ENCODE peak calls at places on chromosomes 2 and 18, in four cellular contexts. One of them, this sample, is unnamed.

GRCh38 chr2:163670929-163671328 is 64.9 kb downstream of the FIGN start:
- DNase-seq in Peyer's patch: no peak
- DNase-seq in neural progenitor cell: no peak
- DNase-seq in CD4-positive, CD25-positive, alpha-beta regulatory T cell: no peak
- DNase-seq in this sample: no peak

GRCh38 chr2:1831617-1831970 is 87.3 kb upstream of the PXDN start:
- DNase-seq in Peyer's patch: no peak
- DNase-seq in neural progenitor cell: no peak
- DNase-seq in CD4-positive, CD25-positive, alpha-beta regulatory T cell: no peak
- DNase-seq in this sample: no peak

GRCh38 chr2:168635065-168635577 is 167.3 kb upstream of the NOSTRIN start:
- DNase-seq in Peyer's patch: no peak
- DNase-seq in neural progenitor cell: peak; percentile 57
- DNase-seq in CD4-positive, CD25-positive, alpha-beta regulatory T cell: no peak
- DNase-seq in this sample: no peak

GRCh38 chr2:101528501-101528900 is 53.6 kb upstream of the RFX8 start:
- DNase-seq in Peyer's patch: no peak
- DNase-seq in neural progenitor cell: peak; percentile 34
- DNase-seq in CD4-positive, CD25-positive, alpha-beta regulatory T cell: no peak
- DNase-seq in this sample: no peak

GRCh38 chr2:201116959-201117734 is 1.2 kb downstream of the CFLAR start:
- DNase-seq in Peyer's patch: peak; percentile 54
- DNase-seq in neural progenitor cell: peak; percentile 5
- DNase-seq in CD4-positive, CD25-positive, alpha-beta regulatory T cell: peak; percentile 26
- DNase-seq in this sample: no peak

GRCh38 chr18:54149078-54149697 is 75.3 kb downstream of the MBD2 start:
- DNase-seq in Peyer's patch: no peak
- DNase-seq in neural progenitor cell: no peak
- DNase-seq in CD4-positive, CD25-positive, alpha-beta regulatory T cell: no peak
- DNase-seq in this sample: no peak

GRCh38 chr2:97747285-97747684 is 33.9 kb downstream of the ZAP70 start:
- DNase-seq in Peyer's patch: no peak
- DNase-seq in neural progenitor cell: no peak
- DNase-seq in CD4-positive, CD25-positive, alpha-beta regulatory T cell: no peak
- DNase-seq in this sample: no peak

GRCh38 chr2:160109939-160110673 is 47.7 kb upstream of the PLA2R1 start:
- DNase-seq in Peyer's patch: no peak
- DNase-seq in neural progenitor cell: peak; percentile 85
- DNase-seq in CD4-positive, CD25-positive, alpha-beta regulatory T cell: no peak
- DNase-seq in this sample: peak; percentile 68

GRCh38 chr2:44005831-44006230 is 10.0 kb upstream of the LRPPRC start:
- DNase-seq in Peyer's patch: no peak
- DNase-seq in neural progenitor cell: no peak
- DNase-seq in CD4-positive, CD25-positive, alpha-beta regulatory T cell: no peak
- DNase-seq in this sample: no peak

GRCh38 chr2:121519732-121520640 is 10.7 kb upstream of the RNU4ATAC start:
- DNase-seq in Peyer's patch: no peak
- DNase-seq in neural progenitor cell: peak; percentile 81
- DNase-seq in CD4-positive, CD25-positive, alpha-beta regulatory T cell: no peak
- DNase-seq in this sample: no peak

GRCh38 chr18:2905802-2906521 is 59.2 kb downstream of the EMILIN2 start:
- DNase-seq in Peyer's patch: peak; percentile 43
- DNase-seq in neural progenitor cell: peak; percentile 46
- DNase-seq in CD4-positive, CD25-positive, alpha-beta regulatory T cell: peak; percentile 20
- DNase-seq in this sample: peak; percentile 27

GRCh38 chr2:171287606-171288005 is 126.9 kb upstream of the TLK1 start:
- DNase-seq in Peyer's patch: no peak
- DNase-seq in neural progenitor cell: no peak
- DNase-seq in CD4-positive, CD25-positive, alpha-beta regulatory T cell: no peak
- DNase-seq in this sample: no peak

GRCh38 chr18:59009846-59010245 is 129.8 kb upstream of the SEC11C start:
- DNase-seq in Peyer's patch: no peak
- DNase-seq in neural progenitor cell: no peak
- DNase-seq in CD4-positive, CD25-positive, alpha-beta regulatory T cell: no peak
- DNase-seq in this sample: no peak

GRCh38 chr2:46776687-46777327 is 138.8 kb downstream of the MCFD2 start:
- DNase-seq in Peyer's patch: peak; percentile 58
- DNase-seq in neural progenitor cell: peak; percentile 75
- DNase-seq in CD4-positive, CD25-positive, alpha-beta regulatory T cell: peak; percentile 10
- DNase-seq in this sample: peak; percentile 44

GRCh38 chr2:233470839-233471238 is 95.7 kb downstream of the USP40 start:
- DNase-seq in Peyer's patch: no peak
- DNase-seq in neural progenitor cell: no peak
- DNase-seq in CD4-positive, CD25-positive, alpha-beta regulatory T cell: no peak
- DNase-seq in this sample: no peak

GRCh38 chr2:47299555-47299954 is 103.4 kb upstream of the MSH2 start:
- DNase-seq in Peyer's patch: no peak
- DNase-seq in neural progenitor cell: no peak
- DNase-seq in CD4-positive, CD25-positive, alpha-beta regulatory T cell: no peak
- DNase-seq in this sample: no peak

GRCh38 chr18:5967007-5967406 is 71.7 kb upstream of the TMEM200C start:
- DNase-seq in Peyer's patch: no peak
- DNase-seq in neural progenitor cell: no peak
- DNase-seq in CD4-positive, CD25-positive, alpha-beta regulatory T cell: no peak
- DNase-seq in this sample: no peak

GRCh38 chr18:48929951-48930713 is 20.6 kb downstream of the SMAD7 start:
- DNase-seq in Peyer's patch: no peak
- DNase-seq in neural progenitor cell: peak; percentile 53
- DNase-seq in CD4-positive, CD25-positive, alpha-beta regulatory T cell: no peak
- DNase-seq in this sample: no peak

GRCh38 chr2:118094503-118094902 is 6.2 kb downstream of the INSIG2 start:
- DNase-seq in Peyer's patch: no peak
- DNase-seq in neural progenitor cell: no peak
- DNase-seq in CD4-positive, CD25-positive, alpha-beta regulatory T cell: no peak
- DNase-seq in this sample: no peak

GRCh38 chr2:201515573-201516246 is 64.2 kb downstream of the STRADB start:
- DNase-seq in Peyer's patch: no peak
- DNase-seq in neural progenitor cell: no peak
- DNase-seq in CD4-positive, CD25-positive, alpha-beta regulatory T cell: no peak
- DNase-seq in this sample: no peak

GRCh38 chr18:74457043-74457742 is at the start of gene DIPK1C:
- DNase-seq in Peyer's patch: no peak
- DNase-seq in neural progenitor cell: peak; percentile 69
- DNase-seq in CD4-positive, CD25-positive, alpha-beta regulatory T cell: no peak
- DNase-seq in this sample: no peak

GRCh38 chr2:228658998-228659397 is 477.5 kb upstream of the SPHKAP start:
- DNase-seq in Peyer's patch: no peak
- DNase-seq in neural progenitor cell: no peak
- DNase-seq in CD4-positive, CD25-positive, alpha-beta regulatory T cell: no peak
- DNase-seq in this sample: no peak

GRCh38 chr2:69514406-69514805 is 77.2 kb upstream of the NFU1 start:
- DNase-seq in Peyer's patch: no peak
- DNase-seq in neural progenitor cell: peak; percentile 78
- DNase-seq in CD4-positive, CD25-positive, alpha-beta regulatory T cell: no peak
- DNase-seq in this sample: no peak

GRCh38 chr2:107418713-107419112 is 408.0 kb upstream of the RGPD4 start:
- DNase-seq in Peyer's patch: no peak
- DNase-seq in neural progenitor cell: no peak
- DNase-seq in CD4-positive, CD25-positive, alpha-beta regulatory T cell: no peak
- DNase-seq in this sample: no peak

GRCh38 chr2:239760596-239760995 is 264.5 kb downstream of the NDUFA10 start:
- DNase-seq in Peyer's patch: no peak
- DNase-seq in neural progenitor cell: no peak
- DNase-seq in CD4-positive, CD25-positive, alpha-beta regulatory T cell: no peak
- DNase-seq in this sample: no peak

GRCh38 chr2:176956791-176957190 is 255.8 kb upstream of the HNRNPA3 start:
- DNase-seq in Peyer's patch: no peak
- DNase-seq in neural progenitor cell: no peak
- DNase-seq in CD4-positive, CD25-positive, alpha-beta regulatory T cell: no peak
- DNase-seq in this sample: no peak

GRCh38 chr2:181948227-181948626 is 37.4 kb upstream of the PPP1R1C start:
- DNase-seq in Peyer's patch: no peak
- DNase-seq in neural progenitor cell: no peak
- DNase-seq in CD4-positive, CD25-positive, alpha-beta regulatory T cell: no peak
- DNase-seq in this sample: no peak

GRCh38 chr2:71799013-71799575 is 345.7 kb downstream of the DYSF start:
- DNase-seq in Peyer's patch: no peak
- DNase-seq in neural progenitor cell: no peak
- DNase-seq in CD4-positive, CD25-positive, alpha-beta regulatory T cell: no peak
- DNase-seq in this sample: no peak

GRCh38 chr2:8684421-8684884 is 2.6 kb downstream of the ID2 start:
- DNase-seq in Peyer's patch: no peak
- DNase-seq in neural progenitor cell: peak; percentile 54
- DNase-seq in CD4-positive, CD25-positive, alpha-beta regulatory T cell: no peak
- DNase-seq in this sample: peak; percentile 60

GRCh38 chr2:120431386-120432292 is 85.7 kb downstream of the INHBB start:
- DNase-seq in Peyer's patch: no peak
- DNase-seq in neural progenitor cell: no peak
- DNase-seq in CD4-positive, CD25-positive, alpha-beta regulatory T cell: no peak
- DNase-seq in this sample: no peak

GRCh38 chr2:207318071-207318683 is 152.4 kb upstream of the KLF7 start:
- DNase-seq in Peyer's patch: no peak
- DNase-seq in neural progenitor cell: no peak
- DNase-seq in CD4-positive, CD25-positive, alpha-beta regulatory T cell: no peak
- DNase-seq in this sample: no peak

GRCh38 chr2:95023222-95023597 is 2.3 kb upstream of the MAL start:
- DNase-seq in Peyer's patch: peak; percentile 47
- DNase-seq in neural progenitor cell: no peak
- DNase-seq in CD4-positive, CD25-positive, alpha-beta regulatory T cell: peak; percentile 40
- DNase-seq in this sample: peak; percentile 81
- H3K27ac ChIP-seq in Peyer's patch: no peak overlapping the region
- H3K27ac ChIP-seq in neural progenitor cell: no peak overlapping the region
- H3K27ac ChIP-seq in CD4-positive, CD25-positive, alpha-beta regulatory T cell: no peak overlapping the region
- H3K27ac ChIP-seq in this sample: peak overlapping the region; percentile 84

DNA sequence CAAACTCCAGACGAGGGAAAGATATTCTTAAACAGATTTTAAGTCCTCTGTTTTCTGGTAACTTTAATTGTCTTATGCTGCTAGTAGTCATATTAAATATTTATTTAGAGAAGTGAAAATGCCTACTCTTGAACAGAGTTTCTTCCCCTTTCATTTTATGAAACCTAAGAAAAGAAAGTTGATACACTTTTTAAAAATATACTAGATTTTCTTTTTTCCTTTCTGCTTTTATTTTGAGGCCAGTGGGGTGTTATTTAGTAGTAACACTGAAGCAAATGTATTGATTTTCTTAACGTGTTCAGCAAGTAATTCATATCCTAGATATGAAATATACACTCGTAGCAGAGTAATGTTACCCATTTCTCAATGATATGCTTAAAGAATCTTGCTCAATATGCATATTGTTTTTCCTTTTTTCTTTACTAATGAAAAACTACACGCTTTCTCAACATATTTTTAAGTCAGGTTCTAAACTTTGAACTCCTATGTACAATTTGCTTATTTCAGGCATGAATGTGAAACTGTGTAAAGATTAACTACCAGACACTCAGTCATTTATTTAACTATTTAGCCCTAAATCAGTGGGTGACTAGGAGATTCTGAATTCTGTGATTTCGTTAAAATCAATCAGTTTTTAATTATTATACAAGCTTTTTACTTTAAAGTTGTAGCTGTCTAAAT is 737 bp downstream of the KYNU start:
- DNase-seq in Peyer's patch: no peak
- DNase-seq in neural progenitor cell: no peak
- DNase-seq in CD4-positive, CD25-positive, alpha-beta regulatory T cell: no peak
- DNase-seq in this sample: no peak
- H3K27ac ChIP-seq in Peyer's patch: peak overlapping the region; percentile 72
- H3K27ac ChIP-seq in neural progenitor cell: no peak overlapping the region
- H3K27ac ChIP-seq in CD4-positive, CD25-positive, alpha-beta regulatory T cell: no peak overlapping the region
- H3K27ac ChIP-seq in this sample: no peak overlapping the region

DNA sequence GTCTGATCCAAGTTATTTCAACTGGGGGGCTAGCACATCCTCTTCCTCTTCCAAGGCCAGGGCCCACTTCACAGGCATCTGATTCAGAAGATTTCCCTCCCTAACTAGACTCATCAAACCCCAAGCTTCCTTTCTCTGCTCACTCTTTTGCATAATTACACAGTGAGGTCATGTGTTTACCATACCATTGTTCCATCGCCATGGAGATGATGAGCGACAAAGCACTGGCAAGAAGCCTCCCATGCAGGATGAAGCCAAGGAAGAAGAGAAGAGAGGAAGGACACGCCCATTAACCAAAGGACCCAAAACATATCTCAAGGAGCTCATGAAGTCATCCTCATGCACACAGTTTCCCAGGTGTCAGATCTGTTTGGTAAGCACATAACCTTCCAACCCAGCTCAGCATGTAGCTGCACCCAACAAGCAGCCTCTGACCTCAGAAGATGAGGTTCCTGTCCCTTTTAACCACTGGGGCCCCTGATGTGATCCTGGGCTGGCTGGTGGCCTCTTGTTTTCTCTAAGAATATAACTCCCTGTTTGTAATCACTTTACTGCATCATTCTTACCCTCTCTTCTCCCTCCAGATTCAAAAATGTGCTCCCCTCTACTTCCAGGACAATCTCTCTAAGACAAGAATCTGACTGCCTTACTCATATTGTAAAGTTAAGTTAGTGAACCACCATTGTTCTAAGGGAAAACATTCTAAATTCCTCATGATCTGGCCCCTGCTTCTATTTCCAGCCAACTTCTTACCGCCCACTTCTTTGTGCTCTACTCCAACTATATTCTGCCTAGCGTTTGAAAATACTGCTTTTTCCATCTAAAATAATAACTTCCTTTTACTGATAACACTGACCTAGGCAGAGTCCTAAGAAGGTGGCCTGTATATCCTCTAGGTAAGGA is 190.1 kb downstream of the TTC32 start:
- DNase-seq in Peyer's patch: no peak
- DNase-seq in neural progenitor cell: peak; percentile 74
- DNase-seq in CD4-positive, CD25-positive, alpha-beta regulatory T cell: no peak
- DNase-seq in this sample: no peak
- H3K27ac ChIP-seq in Peyer's patch: no peak overlapping the region
- H3K27ac ChIP-seq in neural progenitor cell: no peak overlapping the region
- H3K27ac ChIP-seq in CD4-positive, CD25-positive, alpha-beta regulatory T cell: no peak overlapping the region
- H3K27ac ChIP-seq in this sample: no peak overlapping the region

GRCh38 chr2:230225486-230225885 is at the start of gene SP140:
- DNase-seq in Peyer's patch: peak; percentile 91
- DNase-seq in neural progenitor cell: no peak
- DNase-seq in CD4-positive, CD25-positive, alpha-beta regulatory T cell: peak; percentile 76
- DNase-seq in this sample: peak; percentile 85
- H3K27ac ChIP-seq in Peyer's patch: peak within 1 kb of the TSS; percentile 86
- H3K27ac ChIP-seq in neural progenitor cell: no peak within 1 kb of the TSS
- H3K27ac ChIP-seq in CD4-positive, CD25-positive, alpha-beta regulatory T cell: peak within 1 kb of the TSS; percentile 90
- H3K27ac ChIP-seq in this sample: peak within 1 kb of the TSS; percentile 79

This sample was measured in naive thymus-derived CD4-positive, alpha-beta T cell.